ENCODE peak calls at places on chromosomes 16 and 17, in seven cellular contexts. One of them, this sample, is unnamed.
A peak's percentile ranks its signal among the peaks of the same experiment; 100 is the strongest.

GRCh38 chr16:30740364-30741251 is 7.6 kb upstream of the PHKG2 start:
- DNase-seq in kidney tubule cell: peak; percentile 96
- DNase-seq in NCI-H1436 treated with DMSO at 0.1 percent for 48 hours: no peak
- DNase-seq in cardiac muscle cell: no peak
- DNase-seq in CD4-positive, alpha-beta T cell: no peak
- DNase-seq in H4: peak; percentile 62
- DNase-seq in WERI-Rb-1: no peak
- DNase-seq in this sample: peak; percentile 92

GRCh38 chr17:43536236-43537088 is 9.7 kb downstream of the ETV4 start:
- DNase-seq in kidney tubule cell: peak; percentile 11
- DNase-seq in cardiac muscle cell: no peak
- DNase-seq in WERI-Rb-1: no peak
- DNase-seq in NCI-H1436 treated with DMSO at 0.1 percent for 48 hours: no peak
- DNase-seq in CD4-positive, alpha-beta T cell: no peak
- DNase-seq in H4: peak; percentile 22
- DNase-seq in this sample: no peak

GRCh38 chr17:50059759-50060273 is 3.9 kb downstream of the ITGA3 start:
- DNase-seq in NCI-H1436 treated with DMSO at 0.1 percent for 48 hours: no peak
- DNase-seq in H4: no peak
- DNase-seq in cardiac muscle cell: no peak
- DNase-seq in CD4-positive, alpha-beta T cell: no peak
- DNase-seq in WERI-Rb-1: no peak
- DNase-seq in kidney tubule cell: peak; percentile 55
- DNase-seq in this sample: no peak

GRCh38 chr17:57874434-57875108 is 24.7 kb upstream of the MRPS23 start:
- DNase-seq in cardiac muscle cell: peak; percentile 94
- DNase-seq in kidney tubule cell: peak; percentile 85
- DNase-seq in NCI-H1436 treated with DMSO at 0.1 percent for 48 hours: no peak
- DNase-seq in CD4-positive, alpha-beta T cell: no peak
- DNase-seq in H4: peak; percentile 99
- DNase-seq in WERI-Rb-1: peak; percentile 92
- DNase-seq in this sample: no peak

GRCh38 chr17:43832168-43832975 is 574 bp downstream of the MPP3 start:
- DNase-seq in H4: peak; percentile 29
- DNase-seq in CD4-positive, alpha-beta T cell: no peak
- DNase-seq in kidney tubule cell: peak; percentile 79
- DNase-seq in cardiac muscle cell: peak; percentile 54
- DNase-seq in NCI-H1436 treated with DMSO at 0.1 percent for 48 hours: no peak
- DNase-seq in WERI-Rb-1: peak; percentile 76
- DNase-seq in this sample: peak; percentile 60

GRCh38 chr17:142102-142661 is 4.8 kb downstream of the SCGB1C2 start:
- DNase-seq in H4: peak; percentile 46
- DNase-seq in cardiac muscle cell: no peak
- DNase-seq in kidney tubule cell: peak; percentile 30
- DNase-seq in NCI-H1436 treated with DMSO at 0.1 percent for 48 hours: no peak
- DNase-seq in CD4-positive, alpha-beta T cell: no peak
- DNase-seq in WERI-Rb-1: peak; percentile 61
- DNase-seq in this sample: peak; percentile 72

GRCh38 chr17:50122945-50123344 is 7.0 kb downstream of the SAMD14 start:
- DNase-seq in kidney tubule cell: no peak
- DNase-seq in CD4-positive, alpha-beta T cell: no peak
- DNase-seq in WERI-Rb-1: no peak
- DNase-seq in cardiac muscle cell: no peak
- DNase-seq in H4: no peak
- DNase-seq in NCI-H1436 treated with DMSO at 0.1 percent for 48 hours: peak; percentile 16
- DNase-seq in this sample: no peak

GRCh38 chr16:79339863-79340262 is 260.7 kb downstream of the MAF start:
- DNase-seq in CD4-positive, alpha-beta T cell: no peak
- DNase-seq in cardiac muscle cell: peak; percentile 13
- DNase-seq in NCI-H1436 treated with DMSO at 0.1 percent for 48 hours: no peak
- DNase-seq in H4: no peak
- DNase-seq in WERI-Rb-1: no peak
- DNase-seq in kidney tubule cell: no peak
- DNase-seq in this sample: no peak

GRCh38 chr16:4051591-4051990 is 64.7 kb downstream of the ADCY9 start:
- DNase-seq in CD4-positive, alpha-beta T cell: no peak
- DNase-seq in NCI-H1436 treated with DMSO at 0.1 percent for 48 hours: no peak
- DNase-seq in H4: no peak
- DNase-seq in cardiac muscle cell: no peak
- DNase-seq in WERI-Rb-1: no peak
- DNase-seq in kidney tubule cell: no peak
- DNase-seq in this sample: no peak